ENCODE peak calls at places on chromosomes 12 and 14, in eight cellular contexts. K is fibroblast of villous mesenchyme, B is colonic mucosa, D is epithelial cell of esophagus, G is cardiac muscle cell, E is dorsolateral prefrontal cortex, H is adrenal gland, R is upper lobe of right lung. Q is an unnamed sample.

GRCh38 chr14:92544051-92544730 is 30.6 kb downstream of the RIN3 start:
- DNase-seq in H (no peak), G (no peak), E (no peak), D (peak; percentile 38), B (no peak), R (no peak), K (no peak), Q (no peak)

GRCh38 chr12:22792198-22792597 is 167.2 kb downstream of the ETNK1 start:
- DNase-seq in G (no peak), R (no peak), E (no peak), D (peak; percentile 39), H (no peak), K (no peak), B (no peak), Q (no peak)

GRCh38 chr12:5305861-5306545 is 125.9 kb upstream of the NTF3 start:
- DNase-seq in E (no peak), B (no peak), H (no peak), G (no peak), K (peak; percentile 12), D (no peak), R (no peak), Q (no peak)

GRCh38 chr12:126389215-126389841 is 1324.1 kb downstream of the AACS start:
- DNase-seq in K (peak; percentile 65), G (no peak), D (no peak), R (no peak), B (peak; percentile 21), H (no peak), E (no peak), Q (peak; percentile 58)

GRCh38 chr12:113270709-113271009 is 49.4 kb downstream of the TPCN1 start:
- DNase-seq in D (no peak), R (peak; percentile 56), B (no peak), E (no peak), K (peak; percentile 53), G (no peak), H (no peak), Q (no peak)

GRCh38 chr14:100435459-100435858 is 112.3 kb downstream of the SLC25A47 start:
- DNase-seq in D (no peak), B (no peak), H (no peak), G (no peak), K (no peak), R (no peak), E (no peak), Q (no peak)

GRCh38 chr14:33602396-33602795 is 348.5 kb downstream of the EGLN3 start:
- DNase-seq in H (no peak), K (no peak), G (peak; percentile 22), R (no peak), B (no peak), E (no peak), D (no peak), Q (no peak)

GRCh38 chr12:49983892-49984291 is 11.1 kb downstream of the AQP6 start:
- DNase-seq in D (peak; percentile 68), G (peak; percentile 62), K (peak; percentile 96), B (no peak), E (no peak), R (no peak), H (no peak), Q (peak; percentile 79)

GRCh38 chr14:39773387-39773786 is 341.2 kb upstream of the FBXO33 start:
- DNase-seq in H (no peak), B (no peak), E (no peak), G (peak; percentile 7), D (no peak), K (peak; percentile 0), R (no peak), Q (no peak)

GRCh38 chr14:76793956-76794355 is 18.7 kb downstream of the ANGEL1 start:
- DNase-seq in D (no peak), G (no peak), K (no peak), E (no peak), R (no peak), B (no peak), H (no peak), Q (no peak)

GRCh38 chr12:79414252-79414651 is 276.5 kb downstream of the PAWR start:
- DNase-seq in R (no peak), E (no peak), D (peak; percentile 20), G (no peak), H (no peak), B (peak; percentile 77), K (no peak), Q (no peak)

GRCh38 chr12:3604281-3604680 is 113.3 kb downstream of the PRMT8 start:
- DNase-seq in H (no peak), E (no peak), R (peak; percentile 43), D (no peak), K (no peak), G (no peak), B (no peak), Q (no peak)

GRCh38 chr12:120381752-120382419 is 12.9 kb upstream of the MSI1 start:
- DNase-seq in D (no peak), K (peak; percentile 72), B (no peak), H (peak; percentile 66), R (no peak), G (peak; percentile 72), E (no peak), Q (peak; percentile 63)

GRCh38 chr12:52862023-52862422 is 13.2 kb upstream of the KRT78 start:
- DNase-seq in R (no peak), B (no peak), K (no peak), E (no peak), H (no peak), D (peak; percentile 86), G (no peak), Q (no peak)

GRCh38 chr12:61072717-61073116 is 1187.5 kb upstream of the USP15 start:
- DNase-seq in R (no peak), D (no peak), E (no peak), H (no peak), G (no peak), K (no peak), B (no peak), Q (peak; percentile 38)
- H3K4me3 ChIP-seq in R (no peak overlapping the region), D (no peak overlapping the region), E (no peak overlapping the region), H (no peak overlapping the region), G (no peak overlapping the region), K (no peak overlapping the region), B (no peak overlapping the region), Q (no peak overlapping the region)

GRCh38 chr12:111209779-111210178 is 159.1 kb downstream of the PHETA1 start:
- DNase-seq in H (no peak), R (no peak), D (no peak), K (no peak), E (no peak), B (no peak), G (no peak), Q (no peak)

GRCh38 chr12:111216387-111217159 is 152.3 kb downstream of the PHETA1 start:
- DNase-seq in G (no peak), R (no peak), B (no peak), H (no peak), D (no peak), E (no peak), K (no peak), Q (no peak)

GRCh38 chr12:111215891-111216290 is 153.0 kb downstream of the PHETA1 start:
- DNase-seq in H (no peak), B (no peak), D (no peak), E (no peak), K (no peak), R (no peak), G (no peak), Q (no peak)

DNA sequence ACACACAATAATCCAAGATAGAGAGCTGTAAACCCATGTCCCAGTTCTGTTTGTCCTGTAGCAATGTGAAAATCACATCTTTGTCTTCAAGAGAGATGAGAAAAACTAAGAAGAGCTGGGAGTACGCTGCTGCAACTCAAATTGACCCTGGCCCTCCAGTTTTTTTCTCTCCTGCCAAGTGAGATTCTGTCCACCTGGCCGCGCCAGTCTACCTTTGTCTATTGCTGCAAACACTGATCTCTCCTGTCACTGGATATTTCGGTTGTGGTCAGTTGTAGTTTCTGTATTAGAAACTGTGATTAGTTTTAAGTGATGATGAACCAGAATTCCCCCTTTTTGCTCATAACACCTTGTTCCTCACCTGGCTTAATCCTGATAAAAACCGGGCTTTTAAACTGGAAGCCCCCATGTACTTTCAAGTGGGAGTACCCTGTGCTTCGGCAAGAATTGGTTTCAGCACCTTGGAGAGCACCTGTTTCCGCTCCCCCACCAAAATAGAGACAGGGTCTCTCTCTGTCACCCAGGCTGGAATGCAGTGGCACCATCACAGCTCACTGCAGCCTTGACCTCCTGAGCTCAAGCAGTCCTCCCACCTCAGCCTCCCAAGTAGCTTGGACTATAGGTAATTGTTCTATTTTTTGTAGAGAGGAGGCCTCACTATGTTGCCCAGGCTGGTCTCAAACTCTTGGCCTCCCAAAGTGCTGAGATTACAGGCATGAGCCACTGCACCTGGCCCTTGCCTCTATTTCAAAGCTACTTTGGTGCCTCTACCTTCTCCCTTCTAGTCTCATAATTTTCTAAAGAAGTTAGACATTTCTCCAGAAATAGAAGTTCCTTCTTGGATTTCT is 156.8 kb downstream of the PHETA1 start:
- DNase-seq in K (peak; percentile 2), G (peak; percentile 79), D (no peak), E (no peak), R (no peak), H (no peak), B (no peak), Q (no peak)
- TF ChIP-seq CTCF in K (no peak), G (no peak), D (no peak), E (no peak), R (no peak), H (no peak), B (no peak), Q (no peak)

DNA sequence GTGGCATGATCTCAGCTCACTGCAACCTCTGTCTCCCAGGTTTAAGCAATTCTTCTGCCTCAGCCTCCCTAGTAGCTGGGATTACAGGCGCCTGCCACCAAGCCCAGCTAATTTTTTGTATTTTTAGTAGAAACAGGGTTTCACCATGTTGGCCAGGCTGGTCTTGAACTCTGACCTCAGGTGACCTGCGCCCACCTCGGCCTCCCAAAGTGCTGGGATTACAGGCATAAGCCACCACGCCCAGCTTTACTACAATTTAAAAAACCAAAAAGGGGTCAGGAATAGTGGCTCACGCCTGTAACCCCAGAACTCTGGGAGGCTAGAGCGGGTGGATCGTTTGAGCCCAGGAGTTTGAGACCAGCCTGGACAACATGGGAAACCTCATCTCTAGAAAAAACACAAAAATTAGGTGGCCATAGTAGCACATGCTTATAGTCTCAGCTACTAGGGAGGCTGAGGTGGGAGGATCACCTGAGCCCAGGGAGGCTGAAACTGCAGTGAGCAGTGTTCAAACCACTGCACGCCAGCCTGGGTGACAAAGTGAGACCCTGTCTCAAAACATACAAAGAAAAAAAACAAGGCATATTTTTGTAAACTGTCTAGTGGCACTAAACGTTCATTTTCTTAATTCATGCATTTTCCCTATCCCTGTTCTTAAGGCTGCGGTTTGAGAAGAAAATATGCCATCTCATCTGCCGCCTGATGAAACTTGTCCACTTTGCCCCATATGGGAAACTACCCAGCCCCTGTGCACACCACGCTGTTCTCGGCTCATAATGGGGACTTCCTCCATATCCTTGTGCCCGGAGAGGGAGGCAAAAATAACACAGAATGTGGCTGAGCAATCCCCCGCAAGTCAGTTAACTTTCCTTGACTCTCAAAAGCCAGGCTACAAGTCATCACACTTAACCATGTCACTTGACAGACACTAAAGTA is 4.3 kb downstream of the RILPL2 start:
- DNase-seq in H (no peak), E (no peak), D (peak; percentile 64), B (no peak), K (no peak), R (peak; percentile 71), G (no peak), Q (no peak)
- H3K4me3 ChIP-seq in H (no peak overlapping the region), E (no peak overlapping the region), D (no peak overlapping the region), B (no peak overlapping the region), K (no peak overlapping the region), R (peak overlapping the region; percentile 94), G (no peak overlapping the region), Q (no peak overlapping the region)

DNA sequence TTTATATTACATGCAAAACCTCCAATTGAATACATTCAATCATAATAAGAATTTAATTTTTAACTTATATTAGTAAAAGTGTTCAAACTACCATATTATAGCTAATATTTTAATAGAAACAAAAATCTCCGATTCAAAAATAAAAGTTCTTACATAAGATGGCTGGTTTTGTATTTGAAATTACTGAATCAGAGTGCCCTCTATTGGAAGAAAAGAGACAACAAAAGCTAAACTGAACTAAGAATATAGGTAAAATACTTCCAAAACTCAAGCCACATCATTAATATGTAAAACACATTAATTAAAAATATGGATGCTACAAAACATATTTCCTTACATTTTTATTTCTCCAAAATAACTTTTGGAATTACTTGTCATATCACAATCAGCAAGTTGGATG is 120.3 kb downstream of the GARIN6 start:
- DNase-seq in R (no peak), H (no peak), K (peak; percentile 12), G (peak; percentile 16), B (no peak), E (no peak), D (peak; percentile 33), Q (peak; percentile 45)
- TF ChIP-seq CTCF in R (peak; percentile 51), H (peak; percentile 49), K (peak; percentile 33), G (peak; percentile 52), B (no peak), E (peak; percentile 61), D (peak; percentile 39), Q (peak; percentile 35)